ENCODE peak calls at places on chromosomes 5 and 9, in five cellular contexts. D is anterior cingulate cortex, Q is stromal cell of bone marrow, E is AG08396, R is C1 segment of cervical spinal cord. C is an unnamed sample.
A peak's percentile ranks its signal among the peaks of the same experiment; 100 is the strongest.

GRCh38 chr5:116343961-116344360 is 230.7 kb downstream of the SEMA6A start:
- DNase-seq in D (no peak), Q (no peak), E (no peak), R (no peak), C (no peak)

GRCh38 chr9:129567842-129568559 is 52.9 kb downstream of the C9orf50 start:
- DNase-seq in D (peak; percentile 53), Q (peak; percentile 52), E (peak; percentile 56), R (peak; percentile 62), C (no peak)

GRCh38 chr9:30075022-30075421 is 2309.4 kb upstream of the ACO1 start:
- DNase-seq in D (no peak), Q (no peak), E (no peak), R (no peak), C (no peak)

GRCh38 chr5:98599016-98599415 is 174.4 kb upstream of the RGMB start:
- DNase-seq in D (no peak), Q (no peak), E (no peak), R (no peak), C (no peak)

GRCh38 chr9:32580631-32581300 is 7.8 kb upstream of the NDUFB6 start:
- DNase-seq in D (no peak), Q (no peak), E (no peak), R (no peak), C (no peak)

GRCh38 chr5:52760695-52761366 is 26.9 kb upstream of the ITGA1 start:
- DNase-seq in D (no peak), Q (no peak), E (no peak), R (no peak), C (no peak)

GRCh38 chr5:126007841-126008240 is 415.4 kb upstream of the GRAMD2B start:
- DNase-seq in D (no peak), Q (peak; percentile 45), E (peak; percentile 10), R (no peak), C (no peak)

GRCh38 chr5:59260973-59261372 is 632.6 kb downstream of the PDE4D start:
- DNase-seq in D (no peak), Q (no peak), E (no peak), R (no peak), C (no peak)

GRCh38 chr9:104743377-104743985 is 4.0 kb upstream of the NIPSNAP3A start:
- DNase-seq in D (no peak), Q (peak; percentile 66), E (peak; percentile 53), R (no peak), C (peak; percentile 67)

GRCh38 chr9:687994-688393 is 153.5 kb upstream of the DMRT1 start:
- DNase-seq in D (no peak), Q (no peak), E (no peak), R (no peak), C (no peak)

GRCh38 chr5:179054036-179054785 is 6.0 kb upstream of the ZNF354C start:
- DNase-seq in D (no peak), Q (no peak), E (no peak), R (no peak), C (no peak)

GRCh38 chr5:97418472-97418871 is 235.4 kb upstream of the RIOK2 start:
- DNase-seq in D (no peak), Q (no peak), E (no peak), R (no peak), C (no peak)

GRCh38 chr5:149771216-149771973 is 41.3 kb downstream of the PPARGC1B start:
- DNase-seq in D (no peak), Q (no peak), E (no peak), R (no peak), C (no peak)

GRCh38 chr5:75045071-75045470 is 7.3 kb downstream of the GCNT4 start:
- DNase-seq in D (no peak), Q (no peak), E (no peak), R (no peak), C (no peak)